ENCODE peak calls at places on chromosomes 5 and 9, in nine cellular contexts. One of them, this sample, is unnamed.

GRCh38 chr5:133489632-133490031 is 122.7 kb downstream of the FSTL4 start:
- DNase-seq in stimulated activated effector memory CD8-positive, alpha-beta T cell treated with anti-CD3 and anti-CD28 coated beads, Interleukin-12 subunit alpha, Interleukin-12 subunit beta, amount 100 ng/mL, for 72 hours: no peak
- DNase-seq in glutamatergic neuron: no peak
- DNase-seq in RWPE1: peak
- DNase-seq in hippocampal formation: no peak
- DNase-seq in activated CD8-positive, alpha-beta memory T cell treated with anti-CD3 and anti-CD28 coated beads, Interleukin-2, amount 50 U/mL, for 4 hours: no peak
- DNase-seq in GM12864: no peak
- DNase-seq in NCI-H226: no peak
- DNase-seq in Panc1: no peak
- DNase-seq in this sample: no peak

GRCh38 chr5:38157024-38157423 is 101.3 kb upstream of the EGFLAM start:
- DNase-seq in stimulated activated effector memory CD8-positive, alpha-beta T cell treated with anti-CD3 and anti-CD28 coated beads, Interleukin-12 subunit alpha, Interleukin-12 subunit beta, amount 100 ng/mL, for 72 hours: no peak
- DNase-seq in glutamatergic neuron: no peak
- DNase-seq in RWPE1: no peak
- DNase-seq in hippocampal formation: no peak
- DNase-seq in activated CD8-positive, alpha-beta memory T cell treated with anti-CD3 and anti-CD28 coated beads, Interleukin-2, amount 50 U/mL, for 4 hours: no peak
- DNase-seq in GM12864: no peak
- DNase-seq in NCI-H226: peak
- DNase-seq in Panc1: no peak
- DNase-seq in this sample: no peak

GRCh38 chr9:93231121-93231694 is 47.3 kb downstream of the WNK2 start:
- DNase-seq in stimulated activated effector memory CD8-positive, alpha-beta T cell treated with anti-CD3 and anti-CD28 coated beads, Interleukin-12 subunit alpha, Interleukin-12 subunit beta, amount 100 ng/mL, for 72 hours: no peak
- DNase-seq in glutamatergic neuron: no peak
- DNase-seq in RWPE1: no peak
- DNase-seq in hippocampal formation: no peak
- DNase-seq in activated CD8-positive, alpha-beta memory T cell treated with anti-CD3 and anti-CD28 coated beads, Interleukin-2, amount 50 U/mL, for 4 hours: no peak
- DNase-seq in GM12864: no peak
- DNase-seq in NCI-H226: no peak
- DNase-seq in Panc1: no peak
- DNase-seq in this sample: no peak

GRCh38 chr9:109264865-109265532 is 55.9 kb downstream of the EPB41L4B start:
- DNase-seq in stimulated activated effector memory CD8-positive, alpha-beta T cell treated with anti-CD3 and anti-CD28 coated beads, Interleukin-12 subunit alpha, Interleukin-12 subunit beta, amount 100 ng/mL, for 72 hours: no peak
- DNase-seq in glutamatergic neuron: no peak
- DNase-seq in RWPE1: no peak
- DNase-seq in hippocampal formation: no peak
- DNase-seq in activated CD8-positive, alpha-beta memory T cell treated with anti-CD3 and anti-CD28 coated beads, Interleukin-2, amount 50 U/mL, for 4 hours: no peak
- DNase-seq in GM12864: no peak
- DNase-seq in NCI-H226: no peak
- DNase-seq in Panc1: no peak
- DNase-seq in this sample: no peak

GRCh38 chr9:14433841-14434511 is 120.0 kb upstream of the NFIB start:
- DNase-seq in stimulated activated effector memory CD8-positive, alpha-beta T cell treated with anti-CD3 and anti-CD28 coated beads, Interleukin-12 subunit alpha, Interleukin-12 subunit beta, amount 100 ng/mL, for 72 hours: no peak
- DNase-seq in glutamatergic neuron: no peak
- DNase-seq in RWPE1: peak
- DNase-seq in hippocampal formation: peak
- DNase-seq in activated CD8-positive, alpha-beta memory T cell treated with anti-CD3 and anti-CD28 coated beads, Interleukin-2, amount 50 U/mL, for 4 hours: no peak
- DNase-seq in GM12864: no peak
- DNase-seq in NCI-H226: peak
- DNase-seq in Panc1: peak
- DNase-seq in this sample: no peak

GRCh38 chr9:120446681-120447080 is 133.3 kb downstream of the CDK5RAP2 start:
- DNase-seq in stimulated activated effector memory CD8-positive, alpha-beta T cell treated with anti-CD3 and anti-CD28 coated beads, Interleukin-12 subunit alpha, Interleukin-12 subunit beta, amount 100 ng/mL, for 72 hours: no peak
- DNase-seq in glutamatergic neuron: no peak
- DNase-seq in RWPE1: no peak
- DNase-seq in hippocampal formation: no peak
- DNase-seq in activated CD8-positive, alpha-beta memory T cell treated with anti-CD3 and anti-CD28 coated beads, Interleukin-2, amount 50 U/mL, for 4 hours: no peak
- DNase-seq in GM12864: no peak
- DNase-seq in NCI-H226: no peak
- DNase-seq in Panc1: no peak
- DNase-seq in this sample: no peak

GRCh38 chr5:53169933-53170332 is 60.4 kb upstream of the MOCS2 start:
- DNase-seq in stimulated activated effector memory CD8-positive, alpha-beta T cell treated with anti-CD3 and anti-CD28 coated beads, Interleukin-12 subunit alpha, Interleukin-12 subunit beta, amount 100 ng/mL, for 72 hours: no peak
- DNase-seq in glutamatergic neuron: no peak
- DNase-seq in RWPE1: no peak
- DNase-seq in hippocampal formation: no peak
- DNase-seq in activated CD8-positive, alpha-beta memory T cell treated with anti-CD3 and anti-CD28 coated beads, Interleukin-2, amount 50 U/mL, for 4 hours: no peak
- DNase-seq in GM12864: no peak
- DNase-seq in NCI-H226: no peak
- DNase-seq in Panc1: no peak
- DNase-seq in this sample: no peak

GRCh38 chr9:96599298-96599697 is 20.3 kb downstream of the CDC14B start:
- DNase-seq in stimulated activated effector memory CD8-positive, alpha-beta T cell treated with anti-CD3 and anti-CD28 coated beads, Interleukin-12 subunit alpha, Interleukin-12 subunit beta, amount 100 ng/mL, for 72 hours: no peak
- DNase-seq in glutamatergic neuron: no peak
- DNase-seq in RWPE1: no peak
- DNase-seq in hippocampal formation: no peak
- DNase-seq in activated CD8-positive, alpha-beta memory T cell treated with anti-CD3 and anti-CD28 coated beads, Interleukin-2, amount 50 U/mL, for 4 hours: no peak
- DNase-seq in GM12864: no peak
- DNase-seq in NCI-H226: no peak
- DNase-seq in Panc1: no peak
- DNase-seq in this sample: no peak

GRCh38 chr5:149544199-149544472 is 7.1 kb downstream of the CSNK1A1 start:
- DNase-seq in stimulated activated effector memory CD8-positive, alpha-beta T cell treated with anti-CD3 and anti-CD28 coated beads, Interleukin-12 subunit alpha, Interleukin-12 subunit beta, amount 100 ng/mL, for 72 hours: no peak
- DNase-seq in glutamatergic neuron: no peak
- DNase-seq in RWPE1: no peak
- DNase-seq in hippocampal formation: no peak
- DNase-seq in activated CD8-positive, alpha-beta memory T cell treated with anti-CD3 and anti-CD28 coated beads, Interleukin-2, amount 50 U/mL, for 4 hours: no peak
- DNase-seq in GM12864: no peak
- DNase-seq in NCI-H226: no peak
- DNase-seq in Panc1: no peak
- DNase-seq in this sample: no peak

GRCh38 chr5:180636403-180637075 is 12.9 kb downstream of the FLT4 start:
- DNase-seq in stimulated activated effector memory CD8-positive, alpha-beta T cell treated with anti-CD3 and anti-CD28 coated beads, Interleukin-12 subunit alpha, Interleukin-12 subunit beta, amount 100 ng/mL, for 72 hours: no peak
- DNase-seq in glutamatergic neuron: peak
- DNase-seq in RWPE1: no peak
- DNase-seq in hippocampal formation: no peak
- DNase-seq in activated CD8-positive, alpha-beta memory T cell treated with anti-CD3 and anti-CD28 coated beads, Interleukin-2, amount 50 U/mL, for 4 hours: peak
- DNase-seq in GM12864: no peak
- DNase-seq in NCI-H226: peak
- DNase-seq in Panc1: no peak
- DNase-seq in this sample: no peak

GRCh38 chr5:61732376-61732775 is 400.3 kb downstream of the ZSWIM6 start:
- DNase-seq in stimulated activated effector memory CD8-positive, alpha-beta T cell treated with anti-CD3 and anti-CD28 coated beads, Interleukin-12 subunit alpha, Interleukin-12 subunit beta, amount 100 ng/mL, for 72 hours: no peak
- DNase-seq in glutamatergic neuron: peak
- DNase-seq in RWPE1: no peak
- DNase-seq in hippocampal formation: peak
- DNase-seq in activated CD8-positive, alpha-beta memory T cell treated with anti-CD3 and anti-CD28 coated beads, Interleukin-2, amount 50 U/mL, for 4 hours: no peak
- DNase-seq in GM12864: no peak
- DNase-seq in NCI-H226: no peak
- DNase-seq in Panc1: no peak
- DNase-seq in this sample: no peak

GRCh38 chr5:151243127-151243526 is 9.9 kb upstream of the GM2A start:
- DNase-seq in stimulated activated effector memory CD8-positive, alpha-beta T cell treated with anti-CD3 and anti-CD28 coated beads, Interleukin-12 subunit alpha, Interleukin-12 subunit beta, amount 100 ng/mL, for 72 hours: no peak
- DNase-seq in glutamatergic neuron: no peak
- DNase-seq in RWPE1: no peak
- DNase-seq in hippocampal formation: no peak
- DNase-seq in activated CD8-positive, alpha-beta memory T cell treated with anti-CD3 and anti-CD28 coated beads, Interleukin-2, amount 50 U/mL, for 4 hours: no peak
- DNase-seq in GM12864: no peak
- DNase-seq in NCI-H226: no peak
- DNase-seq in Panc1: no peak
- DNase-seq in this sample: no peak

GRCh38 chr9:115025721-115026120 is 92.2 kb downstream of the TNC start:
- DNase-seq in stimulated activated effector memory CD8-positive, alpha-beta T cell treated with anti-CD3 and anti-CD28 coated beads, Interleukin-12 subunit alpha, Interleukin-12 subunit beta, amount 100 ng/mL, for 72 hours: no peak
- DNase-seq in glutamatergic neuron: no peak
- DNase-seq in RWPE1: no peak
- DNase-seq in hippocampal formation: no peak
- DNase-seq in activated CD8-positive, alpha-beta memory T cell treated with anti-CD3 and anti-CD28 coated beads, Interleukin-2, amount 50 U/mL, for 4 hours: no peak
- DNase-seq in GM12864: no peak
- DNase-seq in NCI-H226: no peak
- DNase-seq in Panc1: no peak
- DNase-seq in this sample: no peak

GRCh38 chr5:118451697-118452247 is 536.6 kb downstream of the DTWD2 start:
- DNase-seq in stimulated activated effector memory CD8-positive, alpha-beta T cell treated with anti-CD3 and anti-CD28 coated beads, Interleukin-12 subunit alpha, Interleukin-12 subunit beta, amount 100 ng/mL, for 72 hours: no peak
- DNase-seq in glutamatergic neuron: no peak
- DNase-seq in RWPE1: no peak
- DNase-seq in hippocampal formation: no peak
- DNase-seq in activated CD8-positive, alpha-beta memory T cell treated with anti-CD3 and anti-CD28 coated beads, Interleukin-2, amount 50 U/mL, for 4 hours: no peak
- DNase-seq in GM12864: no peak
- DNase-seq in NCI-H226: no peak
- DNase-seq in Panc1: no peak
- DNase-seq in this sample: no peak

GRCh38 chr5:111950660-111951059 is 193.7 kb upstream of the NREP start:
- DNase-seq in stimulated activated effector memory CD8-positive, alpha-beta T cell treated with anti-CD3 and anti-CD28 coated beads, Interleukin-12 subunit alpha, Interleukin-12 subunit beta, amount 100 ng/mL, for 72 hours: no peak
- DNase-seq in glutamatergic neuron: no peak
- DNase-seq in RWPE1: no peak
- DNase-seq in hippocampal formation: no peak
- DNase-seq in activated CD8-positive, alpha-beta memory T cell treated with anti-CD3 and anti-CD28 coated beads, Interleukin-2, amount 50 U/mL, for 4 hours: no peak
- DNase-seq in GM12864: no peak
- DNase-seq in NCI-H226: peak
- DNase-seq in Panc1: no peak
- DNase-seq in this sample: no peak

GRCh38 chr9:110738982-110739381 is 70.4 kb downstream of the MUSK start:
- DNase-seq in stimulated activated effector memory CD8-positive, alpha-beta T cell treated with anti-CD3 and anti-CD28 coated beads, Interleukin-12 subunit alpha, Interleukin-12 subunit beta, amount 100 ng/mL, for 72 hours: no peak
- DNase-seq in glutamatergic neuron: no peak
- DNase-seq in RWPE1: no peak
- DNase-seq in hippocampal formation: no peak
- DNase-seq in activated CD8-positive, alpha-beta memory T cell treated with anti-CD3 and anti-CD28 coated beads, Interleukin-2, amount 50 U/mL, for 4 hours: no peak
- DNase-seq in GM12864: no peak
- DNase-seq in NCI-H226: peak
- DNase-seq in Panc1: no peak
- DNase-seq in this sample: no peak

GRCh38 chr5:83364322-83365299 is 106.9 kb upstream of the VCAN start:
- DNase-seq in stimulated activated effector memory CD8-positive, alpha-beta T cell treated with anti-CD3 and anti-CD28 coated beads, Interleukin-12 subunit alpha, Interleukin-12 subunit beta, amount 100 ng/mL, for 72 hours: no peak
- DNase-seq in glutamatergic neuron: no peak
- DNase-seq in RWPE1: no peak
- DNase-seq in hippocampal formation: no peak
- DNase-seq in activated CD8-positive, alpha-beta memory T cell treated with anti-CD3 and anti-CD28 coated beads, Interleukin-2, amount 50 U/mL, for 4 hours: no peak
- DNase-seq in GM12864: peak
- DNase-seq in NCI-H226: no peak
- DNase-seq in Panc1: no peak
- DNase-seq in this sample: no peak

GRCh38 chr9:115121140-115121710 is 3.3 kb upstream of the TNC start:
- DNase-seq in stimulated activated effector memory CD8-positive, alpha-beta T cell treated with anti-CD3 and anti-CD28 coated beads, Interleukin-12 subunit alpha, Interleukin-12 subunit beta, amount 100 ng/mL, for 72 hours: no peak
- DNase-seq in glutamatergic neuron: no peak
- DNase-seq in RWPE1: peak
- DNase-seq in hippocampal formation: no peak
- DNase-seq in activated CD8-positive, alpha-beta memory T cell treated with anti-CD3 and anti-CD28 coated beads, Interleukin-2, amount 50 U/mL, for 4 hours: no peak
- DNase-seq in GM12864: no peak
- DNase-seq in NCI-H226: peak
- DNase-seq in Panc1: no peak
- DNase-seq in this sample: no peak

GRCh38 chr5:98570010-98570409 is 203.5 kb upstream of the RGMB start:
- DNase-seq in stimulated activated effector memory CD8-positive, alpha-beta T cell treated with anti-CD3 and anti-CD28 coated beads, Interleukin-12 subunit alpha, Interleukin-12 subunit beta, amount 100 ng/mL, for 72 hours: no peak
- DNase-seq in glutamatergic neuron: no peak
- DNase-seq in RWPE1: peak
- DNase-seq in hippocampal formation: no peak
- DNase-seq in activated CD8-positive, alpha-beta memory T cell treated with anti-CD3 and anti-CD28 coated beads, Interleukin-2, amount 50 U/mL, for 4 hours: no peak
- DNase-seq in GM12864: no peak
- DNase-seq in NCI-H226: no peak
- DNase-seq in Panc1: peak
- DNase-seq in this sample: no peak

GRCh38 chr9:23774266-23774665 is 51.8 kb downstream of the ELAVL2 start:
- DNase-seq in stimulated activated effector memory CD8-positive, alpha-beta T cell treated with anti-CD3 and anti-CD28 coated beads, Interleukin-12 subunit alpha, Interleukin-12 subunit beta, amount 100 ng/mL, for 72 hours: no peak
- DNase-seq in glutamatergic neuron: no peak
- DNase-seq in RWPE1: no peak
- DNase-seq in hippocampal formation: no peak
- DNase-seq in activated CD8-positive, alpha-beta memory T cell treated with anti-CD3 and anti-CD28 coated beads, Interleukin-2, amount 50 U/mL, for 4 hours: no peak
- DNase-seq in GM12864: no peak
- DNase-seq in NCI-H226: no peak
- DNase-seq in Panc1: no peak
- DNase-seq in this sample: no peak

GRCh38 chr5:124963236-124963929 is 216.9 kb upstream of the ZNF608 start:
- DNase-seq in stimulated activated effector memory CD8-positive, alpha-beta T cell treated with anti-CD3 and anti-CD28 coated beads, Interleukin-12 subunit alpha, Interleukin-12 subunit beta, amount 100 ng/mL, for 72 hours: no peak
- DNase-seq in glutamatergic neuron: no peak
- DNase-seq in RWPE1: peak
- DNase-seq in hippocampal formation: no peak
- DNase-seq in activated CD8-positive, alpha-beta memory T cell treated with anti-CD3 and anti-CD28 coated beads, Interleukin-2, amount 50 U/mL, for 4 hours: no peak
- DNase-seq in GM12864: no peak
- DNase-seq in NCI-H226: peak
- DNase-seq in Panc1: no peak
- DNase-seq in this sample: peak

GRCh38 chr5:168528521-168529360 is at the start of gene FBLL1:
- DNase-seq in stimulated activated effector memory CD8-positive, alpha-beta T cell treated with anti-CD3 and anti-CD28 coated beads, Interleukin-12 subunit alpha, Interleukin-12 subunit beta, amount 100 ng/mL, for 72 hours: no peak
- DNase-seq in glutamatergic neuron: peak
- DNase-seq in RWPE1: peak
- DNase-seq in hippocampal formation: no peak
- DNase-seq in activated CD8-positive, alpha-beta memory T cell treated with anti-CD3 and anti-CD28 coated beads, Interleukin-2, amount 50 U/mL, for 4 hours: peak
- DNase-seq in GM12864: no peak
- DNase-seq in NCI-H226: no peak
- DNase-seq in Panc1: no peak
- DNase-seq in this sample: no peak

GRCh38 chr5:122756263-122756911 is 18.5 kb upstream of the SNX2 start:
- DNase-seq in stimulated activated effector memory CD8-positive, alpha-beta T cell treated with anti-CD3 and anti-CD28 coated beads, Interleukin-12 subunit alpha, Interleukin-12 subunit beta, amount 100 ng/mL, for 72 hours: no peak
- DNase-seq in glutamatergic neuron: no peak
- DNase-seq in RWPE1: peak
- DNase-seq in hippocampal formation: no peak
- DNase-seq in activated CD8-positive, alpha-beta memory T cell treated with anti-CD3 and anti-CD28 coated beads, Interleukin-2, amount 50 U/mL, for 4 hours: no peak
- DNase-seq in GM12864: no peak
- DNase-seq in NCI-H226: peak
- DNase-seq in Panc1: no peak
- DNase-seq in this sample: no peak

GRCh38 chr9:16384993-16385392 is 485.5 kb downstream of the BNC2 start:
- DNase-seq in stimulated activated effector memory CD8-positive, alpha-beta T cell treated with anti-CD3 and anti-CD28 coated beads, Interleukin-12 subunit alpha, Interleukin-12 subunit beta, amount 100 ng/mL, for 72 hours: no peak
- DNase-seq in glutamatergic neuron: no peak
- DNase-seq in RWPE1: no peak
- DNase-seq in hippocampal formation: no peak
- DNase-seq in activated CD8-positive, alpha-beta memory T cell treated with anti-CD3 and anti-CD28 coated beads, Interleukin-2, amount 50 U/mL, for 4 hours: no peak
- DNase-seq in GM12864: no peak
- DNase-seq in NCI-H226: no peak
- DNase-seq in Panc1: no peak
- DNase-seq in this sample: no peak

GRCh38 chr9:18906656-18907395 is 126.2 kb downstream of the SAXO1 start:
- DNase-seq in stimulated activated effector memory CD8-positive, alpha-beta T cell treated with anti-CD3 and anti-CD28 coated beads, Interleukin-12 subunit alpha, Interleukin-12 subunit beta, amount 100 ng/mL, for 72 hours: no peak
- DNase-seq in glutamatergic neuron: no peak
- DNase-seq in RWPE1: no peak
- DNase-seq in hippocampal formation: no peak
- DNase-seq in activated CD8-positive, alpha-beta memory T cell treated with anti-CD3 and anti-CD28 coated beads, Interleukin-2, amount 50 U/mL, for 4 hours: no peak
- DNase-seq in GM12864: no peak
- DNase-seq in NCI-H226: peak
- DNase-seq in Panc1: no peak
- DNase-seq in this sample: no peak

GRCh38 chr5:102782245-102782872 is 27.3 kb downstream of the PAM start:
- DNase-seq in stimulated activated effector memory CD8-positive, alpha-beta T cell treated with anti-CD3 and anti-CD28 coated beads, Interleukin-12 subunit alpha, Interleukin-12 subunit beta, amount 100 ng/mL, for 72 hours: no peak
- DNase-seq in glutamatergic neuron: no peak
- DNase-seq in RWPE1: no peak
- DNase-seq in hippocampal formation: no peak
- DNase-seq in activated CD8-positive, alpha-beta memory T cell treated with anti-CD3 and anti-CD28 coated beads, Interleukin-2, amount 50 U/mL, for 4 hours: no peak
- DNase-seq in GM12864: no peak
- DNase-seq in NCI-H226: no peak
- DNase-seq in Panc1: no peak
- DNase-seq in this sample: no peak

GRCh38 chr5:153965102-153965645 is 73.5 kb downstream of the FAM114A2 start:
- DNase-seq in stimulated activated effector memory CD8-positive, alpha-beta T cell treated with anti-CD3 and anti-CD28 coated beads, Interleukin-12 subunit alpha, Interleukin-12 subunit beta, amount 100 ng/mL, for 72 hours: peak
- DNase-seq in glutamatergic neuron: peak
- DNase-seq in RWPE1: peak
- DNase-seq in hippocampal formation: peak
- DNase-seq in activated CD8-positive, alpha-beta memory T cell treated with anti-CD3 and anti-CD28 coated beads, Interleukin-2, amount 50 U/mL, for 4 hours: no peak
- DNase-seq in GM12864: no peak
- DNase-seq in NCI-H226: peak
- DNase-seq in Panc1: peak
- DNase-seq in this sample: peak

GRCh38 chr9:16671591-16672137 is 198.8 kb downstream of the BNC2 start:
- DNase-seq in stimulated activated effector memory CD8-positive, alpha-beta T cell treated with anti-CD3 and anti-CD28 coated beads, Interleukin-12 subunit alpha, Interleukin-12 subunit beta, amount 100 ng/mL, for 72 hours: no peak
- DNase-seq in glutamatergic neuron: no peak
- DNase-seq in RWPE1: peak
- DNase-seq in hippocampal formation: no peak
- DNase-seq in activated CD8-positive, alpha-beta memory T cell treated with anti-CD3 and anti-CD28 coated beads, Interleukin-2, amount 50 U/mL, for 4 hours: no peak
- DNase-seq in GM12864: no peak
- DNase-seq in NCI-H226: no peak
- DNase-seq in Panc1: no peak
- DNase-seq in this sample: no peak

GRCh38 chr5:42555797-42556196 is 132.6 kb downstream of the GHR start:
- DNase-seq in stimulated activated effector memory CD8-positive, alpha-beta T cell treated with anti-CD3 and anti-CD28 coated beads, Interleukin-12 subunit alpha, Interleukin-12 subunit beta, amount 100 ng/mL, for 72 hours: no peak
- DNase-seq in glutamatergic neuron: no peak
- DNase-seq in RWPE1: peak
- DNase-seq in hippocampal formation: no peak
- DNase-seq in activated CD8-positive, alpha-beta memory T cell treated with anti-CD3 and anti-CD28 coated beads, Interleukin-2, amount 50 U/mL, for 4 hours: no peak
- DNase-seq in GM12864: no peak
- DNase-seq in NCI-H226: peak
- DNase-seq in Panc1: no peak
- DNase-seq in this sample: no peak

GRCh38 chr9:76987594-76988200 is 31.8 kb upstream of the FOXB2 start:
- DNase-seq in stimulated activated effector memory CD8-positive, alpha-beta T cell treated with anti-CD3 and anti-CD28 coated beads, Interleukin-12 subunit alpha, Interleukin-12 subunit beta, amount 100 ng/mL, for 72 hours: no peak
- DNase-seq in glutamatergic neuron: peak
- DNase-seq in RWPE1: peak
- DNase-seq in hippocampal formation: peak
- DNase-seq in activated CD8-positive, alpha-beta memory T cell treated with anti-CD3 and anti-CD28 coated beads, Interleukin-2, amount 50 U/mL, for 4 hours: no peak
- DNase-seq in GM12864: no peak
- DNase-seq in NCI-H226: peak
- DNase-seq in Panc1: peak
- DNase-seq in this sample: peak

GRCh38 chr9:109132473-109133095 is 12.8 kb upstream of the TMEM245 start:
- DNase-seq in stimulated activated effector memory CD8-positive, alpha-beta T cell treated with anti-CD3 and anti-CD28 coated beads, Interleukin-12 subunit alpha, Interleukin-12 subunit beta, amount 100 ng/mL, for 72 hours: no peak
- DNase-seq in glutamatergic neuron: no peak
- DNase-seq in RWPE1: no peak
- DNase-seq in hippocampal formation: no peak
- DNase-seq in activated CD8-positive, alpha-beta memory T cell treated with anti-CD3 and anti-CD28 coated beads, Interleukin-2, amount 50 U/mL, for 4 hours: no peak
- DNase-seq in GM12864: no peak
- DNase-seq in NCI-H226: no peak
- DNase-seq in Panc1: no peak
- DNase-seq in this sample: no peak

This sample was measured in NT2/D1.